ENCODE peak calls at places on chromosomes 16 and 17, in nine cellular contexts. I is AG09309; V is endodermal cell; U is right cardiac atrium; H is epithelial cell of esophagus; J is naive thymus-derived CD4-positive, alpha-beta T cell; T is neural progenitor cell; N is mesendoderm; Y is IMR-90. A is an unnamed sample.

GRCh38 chr17:70934834-70935233 is 765.5 kb downstream of the KCNJ2 start:
- DNase-seq in T (no peak), V (no peak), J (no peak), N (no peak), Y (no peak), H (no peak), I (no peak), U (no peak), A (no peak)

GRCh38 chr17:60586288-60586974 is 13.6 kb upstream of the PPM1D start:
- DNase-seq in N (peak), T (peak), U (no peak), I (no peak), H (no peak), V (peak), J (no peak), Y (peak), A (no peak)

GRCh38 chr16:84844561-84845495 is 25.0 kb downstream of the CRISPLD2 start:
- DNase-seq in H (no peak), J (no peak), N (peak), V (peak), U (no peak), T (peak), I (no peak), Y (no peak), A (no peak)

GRCh38 chr16:50596762-50597450 is 48.7 kb downstream of the NKD1 start:
- DNase-seq in Y (no peak), N (peak), I (no peak), T (no peak), J (no peak), U (no peak), H (no peak), V (no peak), A (no peak)

GRCh38 chr17:73506470-73507435 is 137.5 kb downstream of the SDK2 start:
- DNase-seq in T (no peak), U (no peak), N (peak), J (no peak), H (no peak), I (no peak), V (no peak), Y (no peak), A (no peak)

GRCh38 chr17:48961516-48962233 is 6.7 kb downstream of the GIP start:
- DNase-seq in I (no peak), V (peak), N (peak), H (peak), T (peak), J (no peak), Y (peak), U (no peak), A (no peak)

GRCh38 chr16:85871756-85872155 is 27.2 kb upstream of the IRF8 start:
- DNase-seq in T (no peak), V (peak), U (no peak), H (peak), J (no peak), I (no peak), Y (no peak), N (no peak), A (no peak)

GRCh38 chr17:39687546-39688474 is at the start of gene PGAP3:
- DNase-seq in H (peak), J (peak), Y (peak), V (peak), T (peak), N (peak), U (peak), I (peak), A (peak)

GRCh38 chr17:44859701-44860100 is 12.0 kb downstream of the HIGD1B start:
- DNase-seq in T (no peak), I (no peak), U (no peak), N (no peak), V (no peak), J (no peak), Y (no peak), H (no peak), A (no peak)

GRCh38 chr17:60327122-60327869 is 64.6 kb downstream of the USP32 start:
- DNase-seq in V (peak), U (no peak), N (peak), I (no peak), H (no peak), J (no peak), T (peak), Y (no peak), A (no peak)

GRCh38 chr17:73637866-73638265 is 6.4 kb downstream of the SDK2 start:
- DNase-seq in N (no peak), Y (no peak), T (no peak), H (no peak), J (no peak), U (no peak), I (no peak), V (peak), A (no peak)

GRCh38 chr17:80826955-80827645 is 164.5 kb upstream of the CHMP6 start:
- DNase-seq in T (peak), Y (peak), N (peak), J (no peak), V (peak), U (peak), I (peak), H (peak), A (no peak)

GRCh38 chr17:63434951-63435571 is 11.0 kb downstream of the CYB561 start:
- DNase-seq in U (peak), Y (peak), V (peak), T (no peak), I (no peak), N (no peak), H (peak), J (no peak), A (no peak)

GRCh38 chr16:19710191-19710908 is 7.7 kb downstream of the KNOP1 start:
- DNase-seq in V (no peak), I (no peak), H (no peak), J (no peak), Y (no peak), U (peak), N (peak), T (peak), A (no peak)

GRCh38 chr17:82334204-82334621 is 647 bp upstream of the SECTM1 start:
- DNase-seq in I (no peak), H (no peak), N (no peak), Y (no peak), U (no peak), T (no peak), V (no peak), J (no peak), A (no peak)
- H3K4me3 ChIP-seq in I (peak), H (no peak), N (no peak), Y (no peak), U (peak), T (no peak), V (no peak), J (peak), A (no peak)

DNA sequence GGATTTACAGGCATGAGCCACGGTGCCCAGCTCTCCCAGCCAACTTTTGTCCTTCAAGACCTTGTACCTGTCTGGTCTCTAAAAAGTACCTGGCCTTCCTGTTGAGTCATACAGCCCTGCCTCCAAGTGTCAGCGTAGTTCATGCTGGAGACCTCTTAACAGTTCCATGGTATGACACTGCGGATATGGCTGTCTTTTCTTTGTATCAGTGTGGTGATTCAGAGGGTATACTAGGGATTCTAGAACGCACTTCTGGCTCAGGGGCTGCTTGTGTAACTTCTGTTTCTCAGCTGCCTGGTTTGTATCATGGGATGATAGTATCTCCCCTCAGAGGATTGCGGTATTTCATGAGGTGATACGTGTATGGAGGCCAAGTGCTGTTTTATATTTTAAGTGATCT is 2.0 kb upstream of the TMEM11 start:
- DNase-seq in N (peak), V (no peak), Y (no peak), I (no peak), J (no peak), H (peak), U (no peak), T (no peak), A (no peak)
- H3K4me3 ChIP-seq in N (no peak), V (peak), Y (no peak), I (no peak), J (no peak), H (no peak), U (no peak), T (no peak), A (no peak)

GRCh38 chr16:66617728-66618127 is 13.2 kb downstream of the CMTM3 start:
- DNase-seq in I (no peak), H (no peak), Y (no peak), U (no peak), J (no peak), V (no peak), T (no peak), N (peak), A (no peak)
- H3K4me3 ChIP-seq in I (no peak), H (no peak), Y (no peak), U (no peak), J (no peak), V (no peak), T (no peak), N (no peak), A (no peak)

DNA sequence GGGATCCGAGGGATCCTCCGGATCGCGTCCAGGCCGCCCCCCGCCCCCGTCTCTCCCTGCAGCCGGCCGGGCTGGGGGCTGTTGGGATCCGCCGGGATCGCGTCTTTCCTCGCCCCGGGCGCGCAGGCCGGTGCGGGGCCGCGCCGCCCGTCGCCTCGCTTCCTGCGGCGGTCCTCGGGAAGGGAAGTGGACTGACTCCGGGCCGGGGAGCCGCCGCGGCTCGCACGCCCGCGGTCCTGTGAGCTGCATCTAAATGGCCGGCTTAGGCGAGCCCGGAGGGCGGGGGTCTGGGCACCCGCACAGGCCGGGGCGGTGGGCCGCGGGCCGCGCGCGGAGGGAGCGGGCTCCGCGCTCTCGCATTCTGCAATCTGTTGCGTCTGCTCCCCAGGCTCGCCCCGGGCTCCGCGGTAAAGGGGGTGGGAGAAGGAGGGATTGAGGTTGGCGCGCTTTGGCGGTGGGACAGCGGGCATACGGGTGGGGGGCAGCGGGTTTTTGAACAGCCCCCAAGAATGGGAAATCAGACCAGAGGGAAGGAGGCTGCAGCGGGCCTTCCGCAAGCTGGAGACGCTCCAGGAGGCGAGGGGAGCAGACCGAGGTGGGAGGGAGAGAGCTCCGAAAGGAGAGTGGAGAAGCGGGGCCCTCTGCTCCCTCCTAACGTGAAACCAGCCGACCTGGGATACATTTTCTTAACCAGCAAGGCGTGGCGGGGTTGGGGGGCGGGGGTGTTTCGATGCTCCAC is 2.2 kb downstream of the TMEM132E start:
- DNase-seq in N (peak), T (peak), U (no peak), J (no peak), I (no peak), V (peak), H (no peak), Y (no peak), A (no peak)
- H3K4me3 ChIP-seq in N (no peak), T (peak), U (peak), J (no peak), I (no peak), V (peak), H (no peak), Y (no peak), A (no peak)

GRCh38 chr16:69726313-69727060 is at the start of gene NQO1:
- DNase-seq in J (peak), V (peak), I (peak), N (peak), Y (peak), T (peak), U (peak), H (peak), A (peak)

GRCh38 chr16:69725480-69726312 is 664 bp downstream of the NQO1 start:
- DNase-seq in U (no peak), N (no peak), H (no peak), T (no peak), I (no peak), Y (no peak), J (no peak), V (peak), A (no peak)

GRCh38 chr16:69724414-69724873 is 1.9 kb downstream of the NQO1 start:
- DNase-seq in V (no peak), J (no peak), T (no peak), U (no peak), H (no peak), Y (no peak), N (no peak), I (no peak), A (no peak)

GRCh38 chr16:69724981-69725479 is 1.3 kb downstream of the NQO1 start:
- DNase-seq in U (no peak), T (no peak), J (no peak), H (no peak), V (peak), Y (no peak), I (no peak), N (peak), A (no peak)

DNA sequence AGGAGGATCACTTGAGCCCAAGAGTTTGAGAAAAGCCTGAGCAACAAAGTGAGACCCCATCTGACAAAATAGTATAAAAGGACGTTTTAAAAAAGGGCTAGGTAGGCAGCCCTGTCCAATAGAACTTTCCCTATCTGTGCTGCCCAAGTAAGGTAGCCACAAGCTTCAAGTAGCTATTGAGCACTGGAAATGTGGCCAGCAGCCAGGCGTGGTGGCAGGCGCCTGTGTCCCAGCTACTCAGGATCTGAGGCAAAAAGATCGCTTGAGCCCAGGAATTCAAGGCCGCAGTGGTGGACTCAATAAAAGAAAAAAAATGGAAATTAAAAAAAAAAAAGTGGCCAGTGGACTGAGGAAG is 1.5 kb upstream of the NQO1 start:
- DNase-seq in V (no peak), U (peak), J (no peak), Y (no peak), N (no peak), T (no peak), H (no peak), I (no peak), A (no peak)
- H3K4me3 ChIP-seq in V (no peak), U (no peak), J (no peak), Y (no peak), N (no peak), T (peak), H (no peak), I (no peak), A (no peak)

GRCh38 chr16:11743308-11744074 is 834 bp upstream of the TXNDC11 start:
- DNase-seq in N (no peak), Y (peak), H (peak), I (no peak), U (peak), V (no peak), T (no peak), J (peak), A (no peak)

GRCh38 chr16:11748404-11749254 is 6.0 kb upstream of the TXNDC11 start:
- DNase-seq in T (no peak), Y (no peak), I (no peak), V (no peak), H (no peak), N (peak), U (no peak), J (no peak), A (no peak)

GRCh38 chr16:11750056-11750455 is 7.4 kb upstream of the TXNDC11 start:
- DNase-seq in J (no peak), T (no peak), U (no peak), H (no peak), I (no peak), V (no peak), N (no peak), Y (no peak), A (no peak)

GRCh38 chr16:11744075-11744470 is 1.4 kb upstream of the TXNDC11 start:
- DNase-seq in U (no peak), I (no peak), J (no peak), T (no peak), N (no peak), V (no peak), Y (no peak), H (no peak), A (no peak)

DNA sequence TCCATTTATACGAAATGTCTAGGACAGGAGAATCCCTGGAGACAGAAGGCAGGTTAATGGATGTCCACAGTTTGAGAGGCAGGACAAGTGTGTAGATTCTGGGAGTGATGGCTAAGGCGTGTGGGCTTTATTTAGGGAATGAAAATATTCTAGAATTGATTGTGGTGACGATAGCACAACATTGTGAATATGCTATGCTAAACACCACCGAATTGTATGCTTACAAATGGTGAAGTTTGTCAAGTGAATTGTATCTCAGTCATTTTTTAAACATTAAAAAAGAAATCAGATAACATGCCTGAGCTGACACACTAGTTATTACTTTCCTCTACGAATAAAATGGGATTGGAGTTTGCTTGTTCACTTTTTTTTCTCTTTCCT is 5.4 kb upstream of the TXNDC11 start:
- DNase-seq in J (no peak), V (no peak), I (no peak), H (no peak), N (no peak), Y (no peak), T (no peak), U (no peak), A (no peak)
- H3K4me3 ChIP-seq in J (no peak), V (no peak), I (no peak), H (no peak), N (no peak), Y (no peak), T (no peak), U (no peak), A (no peak)

GRCh38 chr16:67392301-67393059 is 818 bp downstream of the TPPP3 start:
- DNase-seq in T (no peak), V (no peak), J (no peak), Y (no peak), H (no peak), U (no peak), N (no peak), I (no peak), A (no peak)

GRCh38 chr16:67394271-67395104 is 1.2 kb upstream of the TPPP3 start:
- DNase-seq in U (peak), V (peak), I (no peak), Y (no peak), N (peak), T (peak), J (no peak), H (no peak), A (no peak)

GRCh38 chr16:67395105-67395457 is 1.8 kb upstream of the TPPP3 start:
- DNase-seq in I (no peak), U (no peak), H (no peak), T (no peak), J (no peak), V (no peak), N (no peak), Y (no peak), A (no peak)

GRCh38 chr16:67393111-67393789 is at the start of gene TPPP3:
- DNase-seq in T (peak), I (no peak), Y (peak), H (peak), U (peak), N (peak), J (peak), V (peak), A (no peak)

GRCh38 chr16:67393790-67394270 is 532 bp upstream of the TPPP3 start:
- DNase-seq in T (no peak), I (no peak), Y (no peak), J (no peak), H (no peak), U (peak), N (peak), V (no peak), A (no peak)
- H3K4me3 ChIP-seq in T (peak), I (peak), Y (peak), J (no peak), H (no peak), U (peak), N (no peak), V (no peak), A (no peak)

GRCh38 chr16:28260193-28260592 is 32.1 kb upstream of the SBK1 start:
- DNase-seq in J (no peak), U (no peak), V (peak), I (no peak), Y (no peak), N (peak), H (no peak), T (no peak), A (no peak)

GRCh38 chr16:28259781-28260150 is 32.6 kb upstream of the SBK1 start:
- DNase-seq in I (no peak), T (no peak), H (no peak), U (no peak), N (no peak), J (no peak), V (no peak), Y (no peak), A (no peak)

GRCh38 chr16:28257256-28257655 is 35.1 kb upstream of the SBK1 start:
- DNase-seq in V (no peak), U (no peak), T (no peak), I (no peak), H (no peak), J (no peak), Y (no peak), N (no peak), A (no peak)

GRCh38 chr16:28259091-28259780 is 33.1 kb upstream of the SBK1 start:
- DNase-seq in J (no peak), T (no peak), Y (no peak), U (no peak), N (no peak), H (no peak), I (no peak), V (no peak), A (no peak)

DNA sequence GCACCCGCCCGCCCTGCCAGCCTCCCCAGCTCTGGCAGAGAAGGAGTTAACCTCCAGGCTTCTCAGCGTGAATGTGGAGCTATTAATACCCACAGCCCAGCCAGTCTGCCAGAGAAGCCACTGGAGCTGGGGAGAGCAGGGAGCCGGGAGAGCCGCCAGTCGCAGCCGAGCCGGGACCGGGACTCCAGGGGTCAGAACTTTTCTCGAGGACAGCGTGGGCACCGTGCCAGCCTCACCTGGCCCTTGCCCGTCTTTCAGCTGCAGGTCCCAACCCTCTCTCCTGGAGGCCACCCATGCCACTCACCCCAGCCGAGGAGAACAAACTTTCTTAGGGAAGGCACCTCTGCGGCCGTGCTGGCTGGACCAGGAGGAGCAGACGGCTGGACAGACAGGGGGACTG is 33.8 kb upstream of the SBK1 start:
- DNase-seq in U (peak), T (peak), I (no peak), Y (peak), J (no peak), H (no peak), V (peak), N (no peak), A (no peak)
- H3K4me3 ChIP-seq in U (peak), T (peak), I (no peak), Y (no peak), J (no peak), H (no peak), V (no peak), N (no peak), A (no peak)

DNA sequence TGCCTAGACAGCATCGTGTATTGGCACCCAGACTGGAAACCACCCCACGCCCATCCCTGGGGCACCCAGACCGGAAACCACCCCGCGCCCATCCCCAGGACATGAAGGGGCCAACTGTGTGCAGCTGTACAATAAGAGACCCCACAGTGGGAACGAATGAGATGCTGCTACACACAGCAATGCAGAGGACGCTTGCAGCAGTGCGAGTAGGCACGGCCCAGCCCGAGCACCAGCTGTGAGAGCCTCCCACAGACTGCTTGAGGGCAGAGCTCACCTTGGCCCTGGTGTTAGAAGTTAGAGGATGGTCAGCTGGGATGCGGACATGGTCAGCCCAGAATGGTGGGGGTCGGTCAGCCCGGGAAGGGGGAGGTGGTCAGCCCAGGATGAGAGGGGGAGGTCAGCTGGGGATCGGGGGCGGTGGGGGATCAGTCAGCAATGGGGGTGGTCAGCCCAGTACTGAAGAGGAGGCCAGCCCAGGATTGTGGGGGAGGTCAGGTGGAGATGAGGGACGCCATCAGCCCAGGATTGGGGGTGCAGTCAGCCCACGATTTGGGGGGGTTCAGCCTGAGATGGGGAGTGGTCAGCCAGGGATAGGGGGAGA is 340.0 kb downstream of the C16orf95 start:
- DNase-seq in T (no peak), N (no peak), H (no peak), Y (no peak), I (no peak), U (no peak), V (no peak), J (no peak), A (no peak)
- H3K4me3 ChIP-seq in T (no peak), N (no peak), H (no peak), Y (no peak), I (no peak), U (no peak), V (no peak), J (no peak), A (no peak)